ENCODE peak calls at places on chromosomes 12 and 14, in seven cellular contexts. I is K562, V is psoas muscle, H is WERI-Rb-1, S is cardiac fibroblast, T is bronchial epithelial cell, X is BJ. Q is an unnamed sample.

GRCh38 chr14:22432348-22432976 is 156.6 kb downstream of the DAD1 start:
- DNase-seq in I (peak; percentile 20), V (no peak), H (no peak), S (peak; percentile 97), T (peak; percentile 97), X (peak; percentile 29), Q (peak; percentile 93)

GRCh38 chr12:108335349-108336119 is 3.6 kb downstream of the CMKLR1 start:
- DNase-seq in I (no peak), V (no peak), H (no peak), S (no peak), T (no peak), X (no peak), Q (no peak)

GRCh38 chr14:100825691-100826331 is at the start of gene MEG3:
- DNase-seq in I (no peak), V (peak; percentile 56), H (peak; percentile 32), S (peak; percentile 89), T (peak; percentile 37), X (peak; percentile 22), Q (peak; percentile 80)

GRCh38 chr12:125890983-125891382 is 825.7 kb downstream of the AACS start:
- DNase-seq in I (no peak), V (no peak), H (no peak), S (no peak), T (peak; percentile 5), X (no peak), Q (no peak)

GRCh38 chr12:100251917-100252316 is 15.0 kb downstream of the DEPDC4 start:
- DNase-seq in I (no peak), V (no peak), H (no peak), S (no peak), T (no peak), X (no peak), Q (no peak)

GRCh38 chr12:81502912-81503695 is 256.0 kb downstream of the PPFIA2 start:
- DNase-seq in I (no peak), V (no peak), H (no peak), S (peak; percentile 85), T (peak; percentile 14), X (no peak), Q (peak; percentile 94)

GRCh38 chr12:106139422-106140141 is 828 bp upstream of the NUAK1 start:
- DNase-seq in I (no peak), V (peak; percentile 87), H (peak; percentile 53), S (peak; percentile 74), T (no peak), X (no peak), Q (peak; percentile 54)

GRCh38 chr14:100665518-100666032 is 61.1 kb upstream of the DLK1 start:
- DNase-seq in I (no peak), V (peak; percentile 47), H (no peak), S (no peak), T (peak; percentile 43), X (no peak), Q (peak; percentile 55)

GRCh38 chr12:55142896-55143870 is 17.0 kb downstream of the OR9K2 start:
- DNase-seq in I (peak; percentile 72), V (no peak), H (peak; percentile 59), S (peak; percentile 46), T (peak; percentile 51), X (no peak), Q (peak; percentile 48)

GRCh38 chr12:64609543-64610091 is 678 bp upstream of the RASSF3 start:
- DNase-seq in I (peak; percentile 41), V (no peak), H (no peak), S (peak; percentile 21), T (no peak), X (no peak), Q (peak; percentile 19)

GRCh38 chr12:124952295-124952694 is 36.6 kb downstream of the DHX37 start:
- DNase-seq in I (no peak), V (no peak), H (no peak), S (no peak), T (no peak), X (no peak), Q (no peak)

GRCh38 chr14:61472801-61473376 is 151.5 kb downstream of the PRKCH start:
- DNase-seq in I (no peak), V (no peak), H (no peak), S (peak; percentile 41), T (no peak), X (no peak), Q (peak; percentile 69)

GRCh38 chr12:108967869-108968540 is 52.9 kb downstream of the SVOP start:
- DNase-seq in I (peak; percentile 35), V (no peak), H (no peak), S (no peak), T (peak; percentile 36), X (no peak), Q (peak; percentile 9)

GRCh38 chr14:94174622-94175402 is 690 bp downstream of the PPP4R4 start:
- DNase-seq in I (no peak), V (peak; percentile 19), H (peak; percentile 41), S (no peak), T (no peak), X (no peak), Q (no peak)

GRCh38 chr14:62667515-62667914 is 377.7 kb downstream of the KCNH5 start:
- DNase-seq in I (no peak), V (no peak), H (no peak), S (no peak), T (no peak), X (no peak), Q (no peak)

GRCh38 chr14:58637040-58637390 is 747 bp upstream of the DACT1 start:
- DNase-seq in I (no peak), V (peak; percentile 37), H (no peak), S (peak; percentile 75), T (peak; percentile 70), X (peak; percentile 82), Q (peak; percentile 77)

GRCh38 chr12:29544428-29545101 is 47.1 kb upstream of the OVCH1 start:
- DNase-seq in I (no peak), V (no peak), H (no peak), S (no peak), T (no peak), X (no peak), Q (no peak)

GRCh38 chr14:30864934-30865333 is 9.4 kb upstream of the COCH start:
- DNase-seq in I (no peak), V (no peak), H (no peak), S (no peak), T (no peak), X (no peak), Q (no peak)

GRCh38 chr12:108838194-108839010 is 19.0 kb downstream of the SSH1 start:
- DNase-seq in I (peak; percentile 89), V (peak; percentile 92), H (no peak), S (peak; percentile 100), T (peak; percentile 100), X (peak; percentile 100), Q (peak; percentile 100)

GRCh38 chr14:51581017-51581881 is 70.5 kb upstream of the FRMD6 start:
- DNase-seq in I (no peak), V (no peak), H (no peak), S (peak; percentile 46), T (peak; percentile 93), X (peak; percentile 80), Q (peak; percentile 78)

GRCh38 chr12:52924764-52925716 is 20.2 kb upstream of the KRT8 start:
- DNase-seq in I (peak; percentile 92), V (no peak), H (no peak), S (peak; percentile 89), T (peak; percentile 72), X (peak; percentile 51), Q (peak; percentile 54)

GRCh38 chr14:32372154-32372553 is 43.1 kb downstream of the AKAP6 start:
- DNase-seq in I (no peak), V (no peak), H (no peak), S (peak; percentile 71), T (peak; percentile 92), X (peak; percentile 92), Q (peak; percentile 99)

GRCh38 chr12:80988986-80989385 is 51.3 kb upstream of the LIN7A start:
- DNase-seq in I (no peak), V (no peak), H (no peak), S (peak; percentile 4), T (no peak), X (no peak), Q (peak; percentile 2)

GRCh38 chr12:10528150-10528953 is 22.7 kb downstream of the EIF2S3B start:
- DNase-seq in I (peak; percentile 2), V (no peak), H (no peak), S (no peak), T (no peak), X (no peak), Q (no peak)

DNA sequence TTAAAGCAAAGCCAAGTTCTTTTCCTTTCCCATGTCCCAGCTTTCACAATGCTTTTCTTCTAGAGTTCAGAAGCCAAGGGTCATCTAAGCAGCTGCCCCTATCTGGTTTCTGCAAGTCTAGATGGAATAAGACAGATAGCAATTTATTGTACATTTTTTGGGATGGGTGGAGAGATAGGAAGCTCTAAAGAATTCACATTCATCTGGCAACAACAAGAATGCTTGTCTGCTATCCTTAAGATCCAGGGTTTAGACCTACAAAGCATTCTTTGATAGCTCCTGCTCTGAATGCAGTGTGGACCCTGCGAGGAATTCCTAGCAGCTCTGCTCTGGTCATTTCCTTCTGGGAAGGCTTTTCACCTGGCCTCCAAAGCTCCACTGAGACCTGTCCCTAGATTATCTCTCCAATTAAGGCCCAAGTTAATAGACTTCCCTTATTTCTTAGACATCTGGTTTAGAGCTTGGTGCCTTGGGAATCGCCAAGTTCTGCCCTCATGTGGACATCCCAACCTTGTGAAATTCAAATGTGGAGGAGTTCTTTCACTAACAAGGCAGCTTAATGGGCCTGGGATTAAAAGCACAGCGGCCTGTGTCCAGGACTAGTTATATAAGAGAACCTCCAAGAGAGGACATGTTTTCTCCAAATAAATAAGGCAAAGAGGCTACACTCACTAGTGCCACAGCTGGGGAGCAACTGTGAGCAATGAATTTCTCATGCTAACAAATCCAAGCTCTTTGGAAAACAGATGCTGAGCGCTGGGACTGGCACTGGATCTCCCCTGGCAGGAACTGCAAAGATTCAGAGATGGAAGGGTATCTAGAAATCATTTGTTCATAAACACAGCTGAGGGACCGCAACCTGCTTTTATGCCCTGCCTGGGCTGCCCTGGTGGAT is 384.5 kb upstream of the DDHD1 start:
- DNase-seq in I (no peak), V (no peak), H (no peak), S (no peak), T (no peak), X (peak; percentile 22), Q (peak; percentile 32)
- TF ChIP-seq CTCF in I (no peak), V (no peak), H (no peak), S (no peak), T (no peak), X (peak; percentile 32), Q (no peak)

DNA sequence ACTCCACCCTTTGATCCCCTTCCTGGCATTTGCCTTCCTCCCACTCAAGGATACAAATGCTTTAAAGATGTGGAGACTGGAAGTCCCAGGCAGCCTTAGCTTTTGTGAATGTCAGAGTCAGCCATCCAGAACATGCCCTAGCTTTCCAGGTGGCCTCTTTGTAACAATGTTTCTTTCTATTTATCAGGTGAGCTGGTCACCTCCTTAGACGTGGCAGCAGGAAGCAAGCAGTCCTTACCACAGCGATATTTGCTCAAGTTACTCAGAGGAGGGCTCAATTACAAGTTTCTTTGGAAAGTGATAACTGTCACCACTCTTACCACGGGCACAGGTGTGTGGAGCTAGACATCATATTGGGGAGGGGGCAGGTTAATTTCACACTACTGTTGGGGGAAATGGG is 4.8 kb downstream of the GALNT6 start:
- DNase-seq in I (no peak), V (no peak), H (no peak), S (no peak), T (peak; percentile 58), X (no peak), Q (no peak)
- H3K4me3 ChIP-seq in I (no peak overlapping the region), V (no peak overlapping the region), H (no peak overlapping the region), S (no peak overlapping the region), T (no peak overlapping the region), X (no peak overlapping the region), Q (no peak overlapping the region)

GRCh38 chr14:104725772-104726548 is 1.9 kb downstream of the ADSS1 start:
- DNase-seq in I (no peak), V (no peak), H (no peak), S (no peak), T (no peak), X (no peak), Q (no peak)
- TF ChIP-seq CTCF in I (peak; percentile 1), V (no peak), H (no peak), S (no peak), T (no peak), X (no peak), Q (no peak)

GRCh38 chr12:57755454-57756372 is 810 bp downstream of the MARCHF9 start:
- DNase-seq in I (peak; percentile 44), V (no peak), H (no peak), S (no peak), T (no peak), X (no peak), Q (no peak)
- H3K4me3 ChIP-seq in I (peak overlapping the region; percentile 50), V (peak overlapping the region; percentile 72), H (peak overlapping the region; percentile 79), S (peak overlapping the region; percentile 40), T (peak overlapping the region; percentile 45), X (peak overlapping the region; percentile 52), Q (peak overlapping the region; percentile 26)

Q was measured in fibroblast of mammary gland.